ENCODE peak calls at places on chromosomes 6 and 20, in nine cellular contexts. One of them, this sample, is unnamed.

GRCh38 chr20:6473197-6473596 is 294.3 kb upstream of the BMP2 start:
- DNase-seq in H9: no peak
- DNase-seq in SW480: no peak
- DNase-seq in NCI-H345: no peak
- DNase-seq in activated CD4-positive, alpha-beta T cell treated with anti-CD3 and anti-CD28 coated beads, Interleukin-2, amount 50 U/mL, for 4 hours: no peak
- DNase-seq in body of pancreas: no peak
- DNase-seq in GM04504: no peak
- DNase-seq in activated CD8-positive, alpha-beta memory T cell treated with anti-CD3 and anti-CD28 coated beads for 24 hours: no peak
- DNase-seq in activated T-helper 1 cell treated with Interleukin-2 at 50 U/mL for 16 hours: no peak
- DNase-seq in this sample: no peak

GRCh38 chr6:31614674-31615578 is at the start of gene AIF1:
- DNase-seq in H9: no peak
- DNase-seq in SW480: no peak
- DNase-seq in NCI-H345: no peak
- DNase-seq in activated CD4-positive, alpha-beta T cell treated with anti-CD3 and anti-CD28 coated beads, Interleukin-2, amount 50 U/mL, for 4 hours: no peak
- DNase-seq in body of pancreas: no peak
- DNase-seq in GM04504: no peak
- DNase-seq in activated CD8-positive, alpha-beta memory T cell treated with anti-CD3 and anti-CD28 coated beads for 24 hours: no peak
- DNase-seq in activated T-helper 1 cell treated with Interleukin-2 at 50 U/mL for 16 hours: no peak
- DNase-seq in this sample: no peak

GRCh38 chr6:144033816-144034540 is 25.9 kb upstream of the PLAGL1 start:
- DNase-seq in H9: no peak
- DNase-seq in SW480: no peak
- DNase-seq in NCI-H345: no peak
- DNase-seq in activated CD4-positive, alpha-beta T cell treated with anti-CD3 and anti-CD28 coated beads, Interleukin-2, amount 50 U/mL, for 4 hours: no peak
- DNase-seq in body of pancreas: no peak
- DNase-seq in GM04504: peak; percentile 79
- DNase-seq in activated CD8-positive, alpha-beta memory T cell treated with anti-CD3 and anti-CD28 coated beads for 24 hours: no peak
- DNase-seq in activated T-helper 1 cell treated with Interleukin-2 at 50 U/mL for 16 hours: no peak
- DNase-seq in this sample: no peak

GRCh38 chr20:38152175-38153010 is 12.7 kb downstream of the TGM2 start:
- DNase-seq in H9: no peak
- DNase-seq in SW480: peak; percentile 82
- DNase-seq in NCI-H345: peak; percentile 46
- DNase-seq in activated CD4-positive, alpha-beta T cell treated with anti-CD3 and anti-CD28 coated beads, Interleukin-2, amount 50 U/mL, for 4 hours: no peak
- DNase-seq in body of pancreas: peak; percentile 81
- DNase-seq in GM04504: no peak
- DNase-seq in activated CD8-positive, alpha-beta memory T cell treated with anti-CD3 and anti-CD28 coated beads for 24 hours: peak; percentile 58
- DNase-seq in activated T-helper 1 cell treated with Interleukin-2 at 50 U/mL for 16 hours: no peak
- DNase-seq in this sample: peak; percentile 98

GRCh38 chr6:2641044-2641673 is 109.6 kb downstream of the MYLK4 start:
- DNase-seq in H9: no peak
- DNase-seq in SW480: no peak
- DNase-seq in NCI-H345: no peak
- DNase-seq in activated CD4-positive, alpha-beta T cell treated with anti-CD3 and anti-CD28 coated beads, Interleukin-2, amount 50 U/mL, for 4 hours: no peak
- DNase-seq in body of pancreas: no peak
- DNase-seq in GM04504: no peak
- DNase-seq in activated CD8-positive, alpha-beta memory T cell treated with anti-CD3 and anti-CD28 coated beads for 24 hours: no peak
- DNase-seq in activated T-helper 1 cell treated with Interleukin-2 at 50 U/mL for 16 hours: no peak
- DNase-seq in this sample: no peak

GRCh38 chr6:83057705-83058321 is 7.8 kb downstream of the UBE3D start:
- DNase-seq in H9: peak; percentile 43
- DNase-seq in SW480: peak; percentile 30
- DNase-seq in NCI-H345: peak; percentile 60
- DNase-seq in activated CD4-positive, alpha-beta T cell treated with anti-CD3 and anti-CD28 coated beads, Interleukin-2, amount 50 U/mL, for 4 hours: no peak
- DNase-seq in body of pancreas: peak; percentile 39
- DNase-seq in GM04504: no peak
- DNase-seq in activated CD8-positive, alpha-beta memory T cell treated with anti-CD3 and anti-CD28 coated beads for 24 hours: no peak
- DNase-seq in activated T-helper 1 cell treated with Interleukin-2 at 50 U/mL for 16 hours: no peak
- DNase-seq in this sample: peak; percentile 58

GRCh38 chr6:113481441-113481840 is 375.7 kb upstream of the MARCKS start:
- DNase-seq in H9: no peak
- DNase-seq in SW480: no peak
- DNase-seq in NCI-H345: no peak
- DNase-seq in activated CD4-positive, alpha-beta T cell treated with anti-CD3 and anti-CD28 coated beads, Interleukin-2, amount 50 U/mL, for 4 hours: no peak
- DNase-seq in body of pancreas: no peak
- DNase-seq in GM04504: no peak
- DNase-seq in activated CD8-positive, alpha-beta memory T cell treated with anti-CD3 and anti-CD28 coated beads for 24 hours: no peak
- DNase-seq in activated T-helper 1 cell treated with Interleukin-2 at 50 U/mL for 16 hours: no peak
- DNase-seq in this sample: no peak

GRCh38 chr20:50868509-50869495 is 62.4 kb downstream of the ADNP start:
- DNase-seq in H9: no peak
- DNase-seq in SW480: no peak
- DNase-seq in NCI-H345: no peak
- DNase-seq in activated CD4-positive, alpha-beta T cell treated with anti-CD3 and anti-CD28 coated beads, Interleukin-2, amount 50 U/mL, for 4 hours: no peak
- DNase-seq in body of pancreas: peak; percentile 33
- DNase-seq in GM04504: no peak
- DNase-seq in activated CD8-positive, alpha-beta memory T cell treated with anti-CD3 and anti-CD28 coated beads for 24 hours: no peak
- DNase-seq in activated T-helper 1 cell treated with Interleukin-2 at 50 U/mL for 16 hours: no peak
- DNase-seq in this sample: peak; percentile 38

GRCh38 chr20:50992733-50993457 is 30.0 kb downstream of the KCNG1 start:
- DNase-seq in H9: peak; percentile 94
- DNase-seq in SW480: peak; percentile 92
- DNase-seq in NCI-H345: peak; percentile 40
- DNase-seq in activated CD4-positive, alpha-beta T cell treated with anti-CD3 and anti-CD28 coated beads, Interleukin-2, amount 50 U/mL, for 4 hours: no peak
- DNase-seq in body of pancreas: no peak
- DNase-seq in GM04504: peak; percentile 24
- DNase-seq in activated CD8-positive, alpha-beta memory T cell treated with anti-CD3 and anti-CD28 coated beads for 24 hours: peak; percentile 59
- DNase-seq in activated T-helper 1 cell treated with Interleukin-2 at 50 U/mL for 16 hours: no peak
- DNase-seq in this sample: peak; percentile 75

GRCh38 chr20:47576516-47577033 is 74.9 kb downstream of the NCOA3 start:
- DNase-seq in H9: no peak
- DNase-seq in SW480: peak; percentile 92
- DNase-seq in NCI-H345: no peak
- DNase-seq in activated CD4-positive, alpha-beta T cell treated with anti-CD3 and anti-CD28 coated beads, Interleukin-2, amount 50 U/mL, for 4 hours: no peak
- DNase-seq in body of pancreas: peak; percentile 46
- DNase-seq in GM04504: peak; percentile 53
- DNase-seq in activated CD8-positive, alpha-beta memory T cell treated with anti-CD3 and anti-CD28 coated beads for 24 hours: no peak
- DNase-seq in activated T-helper 1 cell treated with Interleukin-2 at 50 U/mL for 16 hours: no peak
- DNase-seq in this sample: peak; percentile 78

GRCh38 chr20:20130399-20130798 is 78.1 kb downstream of the CFAP61 start:
- DNase-seq in H9: no peak
- DNase-seq in SW480: peak; percentile 18
- DNase-seq in NCI-H345: peak; percentile 14
- DNase-seq in activated CD4-positive, alpha-beta T cell treated with anti-CD3 and anti-CD28 coated beads, Interleukin-2, amount 50 U/mL, for 4 hours: no peak
- DNase-seq in body of pancreas: no peak
- DNase-seq in GM04504: no peak
- DNase-seq in activated CD8-positive, alpha-beta memory T cell treated with anti-CD3 and anti-CD28 coated beads for 24 hours: no peak
- DNase-seq in activated T-helper 1 cell treated with Interleukin-2 at 50 U/mL for 16 hours: no peak
- DNase-seq in this sample: no peak

GRCh38 chr20:61520761-61521460 is 268.9 kb downstream of the CDH4 start:
- DNase-seq in H9: no peak
- DNase-seq in SW480: no peak
- DNase-seq in NCI-H345: no peak
- DNase-seq in activated CD4-positive, alpha-beta T cell treated with anti-CD3 and anti-CD28 coated beads, Interleukin-2, amount 50 U/mL, for 4 hours: no peak
- DNase-seq in body of pancreas: no peak
- DNase-seq in GM04504: peak; percentile 36
- DNase-seq in activated CD8-positive, alpha-beta memory T cell treated with anti-CD3 and anti-CD28 coated beads for 24 hours: no peak
- DNase-seq in activated T-helper 1 cell treated with Interleukin-2 at 50 U/mL for 16 hours: no peak
- DNase-seq in this sample: no peak

GRCh38 chr20:23746321-23746720 is 4.4 kb downstream of the CST1 start:
- DNase-seq in H9: no peak
- DNase-seq in SW480: no peak
- DNase-seq in NCI-H345: no peak
- DNase-seq in activated CD4-positive, alpha-beta T cell treated with anti-CD3 and anti-CD28 coated beads, Interleukin-2, amount 50 U/mL, for 4 hours: no peak
- DNase-seq in body of pancreas: no peak
- DNase-seq in GM04504: no peak
- DNase-seq in activated CD8-positive, alpha-beta memory T cell treated with anti-CD3 and anti-CD28 coated beads for 24 hours: no peak
- DNase-seq in activated T-helper 1 cell treated with Interleukin-2 at 50 U/mL for 16 hours: no peak
- DNase-seq in this sample: no peak

GRCh38 chr20:62054451-62054953 is 11.2 kb downstream of the TAF4 start:
- DNase-seq in H9: no peak
- DNase-seq in SW480: no peak
- DNase-seq in NCI-H345: no peak
- DNase-seq in activated CD4-positive, alpha-beta T cell treated with anti-CD3 and anti-CD28 coated beads, Interleukin-2, amount 50 U/mL, for 4 hours: no peak
- DNase-seq in body of pancreas: no peak
- DNase-seq in GM04504: no peak
- DNase-seq in activated CD8-positive, alpha-beta memory T cell treated with anti-CD3 and anti-CD28 coated beads for 24 hours: no peak
- DNase-seq in activated T-helper 1 cell treated with Interleukin-2 at 50 U/mL for 16 hours: no peak
- DNase-seq in this sample: no peak

GRCh38 chr6:10451828-10452509 is 37.1 kb upstream of the TFAP2A start:
- DNase-seq in H9: no peak
- DNase-seq in SW480: peak; percentile 59
- DNase-seq in NCI-H345: no peak
- DNase-seq in activated CD4-positive, alpha-beta T cell treated with anti-CD3 and anti-CD28 coated beads, Interleukin-2, amount 50 U/mL, for 4 hours: no peak
- DNase-seq in body of pancreas: peak; percentile 18
- DNase-seq in GM04504: peak; percentile 17
- DNase-seq in activated CD8-positive, alpha-beta memory T cell treated with anti-CD3 and anti-CD28 coated beads for 24 hours: no peak
- DNase-seq in activated T-helper 1 cell treated with Interleukin-2 at 50 U/mL for 16 hours: no peak
- DNase-seq in this sample: peak; percentile 88